ENCODE peak calls at places on chromosomes 5 and 9, in four cellular contexts. F, D, R and H are unnamed samples.

GRCh38 chr5:108655750-108656450 is 91.8 kb upstream of the FER start:
- DNase-seq in F (peak; percentile 51), D (no peak), R (no peak), H (no peak)

GRCh38 chr9:36187414-36187813 is 3.3 kb upstream of the CLTA start:
- DNase-seq in F (no peak), D (no peak), R (no peak), H (no peak)

GRCh38 chr5:54234304-54234938 is 76.0 kb downstream of the ARL15 start:
- DNase-seq in F (peak; percentile 28), D (no peak), R (peak; percentile 18), H (no peak)

GRCh38 chr5:132506094-132506692 is 15.6 kb upstream of the IRF1 start:
- DNase-seq in F (peak; percentile 52), D (no peak), R (no peak), H (no peak)

GRCh38 chr5:67746103-67746502 is 469.5 kb upstream of the PIK3R1 start:
- DNase-seq in F (no peak), D (no peak), R (no peak), H (no peak)

GRCh38 chr9:112072721-112073553 is 102.2 kb downstream of the SUSD1 start:
- DNase-seq in F (peak; percentile 31), D (no peak), R (no peak), H (no peak)

GRCh38 chr5:32612134-32612888 is 27.0 kb downstream of the SUB1 start:
- DNase-seq in F (no peak), D (no peak), R (no peak), H (no peak)

GRCh38 chr5:142740474-142740873 is 29.7 kb upstream of the ARHGAP26 start:
- DNase-seq in F (no peak), D (no peak), R (no peak), H (no peak)

GRCh38 chr5:142181096-142181495 is 72.5 kb downstream of the NDFIP1 start:
- DNase-seq in F (no peak), D (no peak), R (no peak), H (no peak)

GRCh38 chr9:42852133-42852532 is 668.7 kb downstream of the SPATA31A6 start:
- DNase-seq in F (no peak), D (peak; percentile 83), R (peak; percentile 0), H (peak; percentile 50)

GRCh38 chr9:6079386-6079785 is 64.0 kb upstream of the RANBP6 start:
- DNase-seq in F (no peak), D (no peak), R (no peak), H (no peak)

GRCh38 chr5:173742432-173742816 is 126.0 kb upstream of the BOD1 start:
- DNase-seq in F (no peak), D (no peak), R (no peak), H (no peak)

GRCh38 chr9:132244582-132245455 is 83.0 kb downstream of the NTNG2 start:
- DNase-seq in F (no peak), D (no peak), R (no peak), H (no peak)

GRCh38 chr5:72388652-72389051 is 68.5 kb downstream of the PTCD2 start:
- DNase-seq in F (no peak), D (no peak), R (no peak), H (no peak)

GRCh38 chr5:1672396-1672795 is 127.2 kb downstream of the MRPL36 start:
- DNase-seq in F (no peak), D (peak; percentile 58), R (no peak), H (no peak)